ENCODE peak calls at places on chromosomes 2 and 18, in four cellular contexts. D is K562, S is HepG2, O is H1. Y is an unnamed sample.

GRCh38 chr2:80363330-80363729 is 58.8 kb upstream of the LRRTM1 start:
- DNase-seq in D (no peak), S (no peak), O (no peak), Y (no peak)

GRCh38 chr2:180370476-180371205 is 363.5 kb upstream of the CWC22 start:
- DNase-seq in D (no peak), S (no peak), O (no peak), Y (no peak)

GRCh38 chr18:13416848-13417247 is 198.3 kb downstream of the LDLRAD4 start:
- DNase-seq in D (no peak), S (peak), O (no peak), Y (no peak)

GRCh38 chr2:160878622-160879021 is 281.6 kb upstream of the TANK start:
- DNase-seq in D (no peak), S (no peak), O (no peak), Y (no peak)

GRCh38 chr2:202038471-202039277 is 5.0 kb downstream of the FZD7 start:
- DNase-seq in D (peak), S (no peak), O (no peak), Y (no peak)

GRCh38 chr2:63792523-63792922 is 49.2 kb upstream of the UGP2 start:
- DNase-seq in D (no peak), S (no peak), O (no peak), Y (peak)

GRCh38 chr2:234670052-234670451 is 173.2 kb upstream of the ARL4C start:
- DNase-seq in D (no peak), S (no peak), O (no peak), Y (peak)

GRCh38 chr2:159399716-159400525 is 113.4 kb upstream of the WDSUB1 start:
- DNase-seq in D (no peak), S (no peak), O (no peak), Y (no peak)

GRCh38 chr2:56132138-56132537 is 51.7 kb upstream of the CCDC85A start:
- DNase-seq in D (peak), S (peak), O (no peak), Y (peak)

GRCh38 chr18:51132256-51132935 is 65.1 kb downstream of the MEX3C start:
- DNase-seq in D (no peak), S (no peak), O (no peak), Y (no peak)

GRCh38 chr18:13871701-13872100 is 43.6 kb downstream of the MC2R start:
- DNase-seq in D (no peak), S (no peak), O (peak), Y (no peak)

GRCh38 chr18:60668583-60668982 is 296.0 kb upstream of the MC4R start:
- DNase-seq in D (no peak), S (no peak), O (no peak), Y (peak)

GRCh38 chr2:61262699-61263098 is 100.7 kb downstream of the C2orf74 start:
- DNase-seq in D (no peak), S (no peak), O (no peak), Y (no peak)

GRCh38 chr2:46252891-46253659 is 44.1 kb upstream of the EPAS1 start:
- DNase-seq in D (no peak), S (no peak), O (no peak), Y (peak)

GRCh38 chr2:109647636-109648035 is 33.5 kb downstream of the SOWAHC start:
- DNase-seq in D (no peak), S (no peak), O (no peak), Y (no peak)

GRCh38 chr2:174245065-174245464 is 3.3 kb downstream of the OLA1 start:
- DNase-seq in D (no peak), S (no peak), O (no peak), Y (no peak)

GRCh38 chr2:128016620-128017019 is 11.2 kb downstream of the SAP130 start:
- DNase-seq in D (no peak), S (no peak), O (no peak), Y (no peak)

GRCh38 chr2:207532676-207533075 is 2.9 kb downstream of the CREB1 start:
- DNase-seq in D (no peak), S (no peak), O (no peak), Y (no peak)

GRCh38 chr2:216274194-216274593 is 98.1 kb downstream of the MARCHF4 start:
- DNase-seq in D (no peak), S (no peak), O (no peak), Y (no peak)

GRCh38 chr18:37543321-37543720 is 22.3 kb downstream of the CELF4 start:
- DNase-seq in D (no peak), S (no peak), O (no peak), Y (no peak)

GRCh38 chr2:29528891-29529520 is 392.4 kb downstream of the ALK start:
- DNase-seq in D (no peak), S (no peak), O (no peak), Y (no peak)

GRCh38 chr2:186940463-186940862 is 91.5 kb upstream of the ZSWIM2 start:
- DNase-seq in D (no peak), S (no peak), O (no peak), Y (no peak)

GRCh38 chr18:79681484-79682387 is 2.1 kb downstream of the CTDP1 start:
- DNase-seq in D (no peak), S (no peak), O (no peak), Y (no peak)

GRCh38 chr2:201965550-201965949 is 68.1 kb upstream of the FZD7 start:
- DNase-seq in D (no peak), S (peak), O (no peak), Y (no peak)

GRCh38 chr18:68270009-68270408 is 444.9 kb downstream of the TMX3 start:
- DNase-seq in D (no peak), S (no peak), O (no peak), Y (no peak)

GRCh38 chr2:240295256-240296103 is 140.0 kb upstream of the GPC1 start:
- DNase-seq in D (no peak), S (no peak), O (peak), Y (no peak)

GRCh38 chr2:42532397-42532796 is 36.0 kb upstream of the MTA3 start:
- DNase-seq in D (no peak), S (no peak), O (no peak), Y (no peak)

GRCh38 chr2:172281648-172282576 is 145.5 kb upstream of the ITGA6 start:
- DNase-seq in D (no peak), S (no peak), O (no peak), Y (peak)

GRCh38 chr18:53567935-53568574 is 656.4 kb downstream of the MBD2 start:
- DNase-seq in D (peak), S (peak), O (peak), Y (peak)

GRCh38 chr2:107775791-107776190 is 50.9 kb upstream of the RGPD4 start:
- DNase-seq in D (no peak), S (no peak), O (no peak), Y (no peak)

GRCh38 chr2:238158807-238159539 is at the start of gene ERFE:
- DNase-seq in D (peak), S (no peak), O (peak), Y (no peak)

GRCh38 chr2:213021971-213022899 is 129.2 kb downstream of the IKZF2 start:
- DNase-seq in D (no peak), S (no peak), O (no peak), Y (no peak)

GRCh38 chr18:76979906-76980305 is 152.7 kb downstream of the MBP start:
- DNase-seq in D (no peak), S (no peak), O (no peak), Y (no peak)

GRCh38 chr2:118683460-118683859 is 164.0 kb downstream of the EN1 start:
- DNase-seq in D (no peak), S (no peak), O (no peak), Y (no peak)
- TF ChIP-seq JUN in D (no peak), S (no peak), O (no peak), Y (no peak)

GRCh38 chr2:23465982-23466381 is 81.0 kb downstream of the KLHL29 start:
- DNase-seq in D (no peak), S (no peak), O (no peak), Y (no peak)
- TF ChIP-seq POLR2AphosphoS5 in D (no peak), S (no peak), O (no peak), Y (no peak)

GRCh38 chr2:200310545-200310971 is 4.1 kb downstream of the SPATS2L start:
- DNase-seq in D (no peak), S (no peak), O (no peak), Y (no peak)

GRCh38 chr2:200317975-200318374 is 11.5 kb downstream of the SPATS2L start:
- DNase-seq in D (no peak), S (no peak), O (no peak), Y (no peak)

GRCh38 chr2:200318940-200319435 is 12.5 kb downstream of the SPATS2L start:
- DNase-seq in D (no peak), S (peak), O (no peak), Y (no peak)

GRCh38 chr2:200311139-200311538 is 4.6 kb downstream of the SPATS2L start:
- DNase-seq in D (no peak), S (no peak), O (no peak), Y (no peak)

GRCh38 chr2:200314976-200315567 is 8.6 kb downstream of the SPATS2L start:
- DNase-seq in D (no peak), S (no peak), O (no peak), Y (no peak)
- H3K27ac ChIP-seq in D (no peak), S (peak), O (peak), Y (no peak)

DNA sequence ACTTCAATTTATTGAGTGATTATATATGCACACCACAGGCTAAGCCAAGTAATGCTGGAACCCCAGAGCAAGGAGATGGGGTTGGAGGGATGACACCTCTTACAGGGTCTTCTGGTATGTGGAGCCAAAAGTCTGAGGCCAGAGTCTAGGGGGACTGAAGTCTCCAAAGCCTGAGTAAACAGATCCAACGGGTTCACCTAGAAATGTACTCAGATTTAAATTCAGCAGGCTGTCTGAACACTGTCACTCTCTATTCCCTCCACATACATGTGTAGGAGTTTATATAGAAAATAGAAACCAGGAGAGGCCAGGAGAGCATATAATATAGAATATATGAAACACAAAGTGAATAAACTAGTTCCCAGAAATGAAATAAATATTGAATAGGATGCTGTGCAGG is 76.1 kb downstream of the PPP1R1C start:
- DNase-seq in D (no peak), S (no peak), O (no peak), Y (no peak)
- TF ChIP-seq JUN in D (no peak), S (no peak), O (no peak), Y (no peak)

GRCh38 chr18:22609642-22610041 is 191.9 kb upstream of the CTAGE1 start:
- DNase-seq in D (no peak), S (peak), O (no peak), Y (peak)
- TF ChIP-seq POLR2AphosphoS5 in D (no peak), S (no peak), O (no peak), Y (no peak)

DNA sequence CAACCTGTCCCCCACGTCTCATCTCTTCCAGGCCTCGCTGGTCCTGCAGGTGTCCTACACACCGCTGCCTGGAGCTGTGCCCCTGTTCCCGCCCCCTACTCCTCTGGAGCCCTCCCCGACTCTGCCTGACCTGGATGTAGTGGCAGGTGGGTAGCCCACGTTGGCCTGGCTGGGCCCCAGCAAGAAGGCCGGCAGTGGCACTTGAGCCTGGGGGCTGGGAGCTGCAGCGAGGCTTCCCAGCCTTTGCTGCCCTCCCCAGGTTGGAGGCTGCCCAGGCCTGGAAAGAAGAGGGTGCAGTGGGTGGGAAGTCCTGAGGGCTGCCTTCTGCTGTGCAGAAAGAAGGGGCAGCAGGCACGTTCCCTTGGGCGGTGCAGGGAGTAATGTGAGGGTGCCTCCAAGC is 58.4 kb downstream of the DYSF start:
- DNase-seq in D (no peak), S (no peak), O (no peak), Y (no peak)
- H3K27ac ChIP-seq in D (no peak), S (no peak), O (no peak), Y (no peak)

GRCh38 chr2:96763511-96764252 is 3.0 kb downstream of the CNNM4 start:
- DNase-seq in D (peak), S (peak), O (peak), Y (peak)
- TF ChIP-seq JUN in D (no peak), S (no peak), O (no peak), Y (no peak)